ENCODE peak calls at places on chromosomes 13 and 19, in nine cellular contexts. T is Peyer's patch, A is transverse colon, P is SK-N-SH, C is progenitor cell of endocrine pancreas, B is fibroblast of the aortic adventitia, E is glutamatergic neuron, F is fibroblast of lung, L is uterus. K is an unnamed sample.

GRCh38 chr19:47375694-47376588 is 26.8 kb downstream of the DHX34 start:
- DNase-seq in L (no peak), T (no peak), E (no peak), P (peak), C (no peak), F (no peak), A (no peak), B (no peak), K (no peak)

GRCh38 chr13:113041293-113041690 is 64.3 kb upstream of the F7 start:
- DNase-seq in A (no peak), B (no peak), C (no peak), L (no peak), P (no peak), T (no peak), E (no peak), F (no peak), K (no peak)

GRCh38 chr19:32869369-32870153 is at the start of gene SLC7A9:
- DNase-seq in L (no peak), E (no peak), C (no peak), B (no peak), F (no peak), A (no peak), T (peak), P (no peak), K (no peak)

GRCh38 chr13:75566658-75567057 is 17.1 kb downstream of the UCHL3 start:
- DNase-seq in L (no peak), C (no peak), E (no peak), P (peak), A (no peak), F (peak), B (peak), T (no peak), K (no peak)

GRCh38 chr13:98416408-98416807 is 160.5 kb downstream of the STK24 start:
- DNase-seq in P (no peak), A (peak), C (peak), T (peak), L (no peak), F (no peak), B (no peak), E (no peak), K (no peak)

GRCh38 chr19:4446801-4447200 is 10.8 kb downstream of the UBXN6 start:
- DNase-seq in P (no peak), A (no peak), B (no peak), C (no peak), L (no peak), T (no peak), E (no peak), F (no peak), K (no peak)

GRCh38 chr13:41696163-41697003 is 239.0 kb downstream of the RGCC start:
- DNase-seq in L (no peak), F (peak), B (peak), C (no peak), T (no peak), A (no peak), E (no peak), P (no peak), K (no peak)

GRCh38 chr13:99124695-99125334 is 75.8 kb upstream of the UBAC2 start:
- DNase-seq in L (no peak), E (no peak), B (peak), T (no peak), C (no peak), P (no peak), A (no peak), F (peak), K (no peak)

GRCh38 chr13:107809125-107809524 is 406.2 kb downstream of the LIG4 start:
- DNase-seq in F (no peak), T (no peak), E (no peak), B (peak), P (no peak), A (no peak), L (no peak), C (no peak), K (no peak)

GRCh38 chr19:6602729-6603114 is 11.8 kb upstream of the CD70 start:
- DNase-seq in P (no peak), T (no peak), L (no peak), F (no peak), A (no peak), B (no peak), C (no peak), E (no peak), K (no peak)

GRCh38 chr13:76830805-76831204 is 55.4 kb downstream of the KCTD12 start:
- DNase-seq in B (no peak), C (no peak), E (no peak), P (no peak), L (no peak), A (no peak), T (no peak), F (no peak), K (no peak)

GRCh38 chr19:10270616-10271394 is at the start of gene ICAM1:
- DNase-seq in B (peak), E (no peak), P (peak), L (peak), C (no peak), T (peak), F (peak), A (peak), K (peak)

GRCh38 chr13:67509039-67509438 is 278.9 kb upstream of the PCDH9 start:
- DNase-seq in A (no peak), L (no peak), C (no peak), F (peak), E (no peak), P (no peak), T (no peak), B (no peak), K (no peak)

GRCh38 chr13:92103673-92104296 is 705.4 kb downstream of the GPC5 start:
- DNase-seq in T (no peak), E (no peak), B (no peak), A (no peak), F (peak), P (no peak), L (no peak), C (no peak), K (no peak)

GRCh38 chr19:8610041-8610927 is at the start of gene ADAMTS10:
- DNase-seq in T (no peak), B (peak), F (peak), A (peak), E (peak), L (peak), P (peak), C (no peak), K (peak)

GRCh38 chr13:51783432-51784094 is 20.4 kb downstream of the DHRS12 start:
- DNase-seq in E (peak), T (no peak), B (no peak), A (no peak), L (no peak), P (no peak), F (no peak), C (no peak), K (no peak)

GRCh38 chr13:51782026-51782710 is 21.8 kb downstream of the DHRS12 start:
- DNase-seq in E (no peak), L (no peak), B (no peak), C (no peak), T (no peak), A (no peak), F (no peak), P (no peak), K (no peak)

GRCh38 chr13:51784097-51784496 is 19.9 kb downstream of the DHRS12 start:
- DNase-seq in T (no peak), B (no peak), A (no peak), E (no peak), C (no peak), L (no peak), F (no peak), P (no peak), K (no peak)

GRCh38 chr13:51780099-51780498 is 23.9 kb downstream of the DHRS12 start:
- DNase-seq in C (no peak), T (no peak), B (no peak), L (peak), A (no peak), F (no peak), P (no peak), E (no peak), K (no peak)

DNA sequence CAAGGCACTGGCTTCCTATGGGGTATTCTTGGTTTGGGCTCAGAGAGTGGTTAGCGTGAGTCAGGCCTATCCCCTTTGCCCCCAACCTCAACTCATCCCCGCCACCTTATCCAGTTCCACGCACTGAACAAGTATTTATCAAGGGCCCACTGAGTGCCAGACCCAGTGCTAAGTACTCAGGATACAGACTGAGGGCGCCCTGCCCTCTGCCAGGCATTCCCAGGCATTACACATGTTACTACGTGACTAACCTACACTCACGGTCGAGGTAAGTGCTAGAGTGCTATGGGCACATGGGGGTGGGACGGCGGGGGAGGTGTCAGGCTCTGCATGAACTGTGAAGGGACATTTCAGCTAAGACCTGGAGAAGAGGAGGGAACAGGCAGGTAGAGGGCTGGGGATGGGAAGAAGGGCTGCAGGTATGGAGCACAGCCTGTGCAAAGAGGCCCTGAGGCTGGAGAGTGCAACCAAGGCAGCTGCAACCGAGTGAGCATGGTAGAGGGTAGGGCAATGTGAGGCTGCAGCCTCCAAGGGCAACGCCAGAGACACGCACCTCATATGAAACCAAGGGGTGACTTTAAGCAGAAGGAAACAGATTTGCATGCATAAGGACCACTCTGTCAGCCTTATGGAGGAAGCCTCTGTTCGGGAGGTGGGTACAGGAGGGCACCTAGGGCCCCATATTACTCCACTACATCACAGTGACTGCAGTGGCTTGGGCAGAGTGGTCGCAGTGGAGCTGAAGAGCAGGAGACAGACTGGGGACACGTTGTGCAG is 22.5 kb downstream of the DHRS12 start:
- DNase-seq in C (no peak), P (peak), T (no peak), E (no peak), A (no peak), L (no peak), B (no peak), F (peak), K (no peak)
- TF ChIP-seq CTCF in C (peak), P (peak), T (peak), E (no peak), A (no peak), L (no peak), B (no peak), F (peak), K (no peak)

GRCh38 chr13:95319551-95320274 is 18.5 kb upstream of the ABCC4 start:
- DNase-seq in E (no peak), A (no peak), B (no peak), P (no peak), F (no peak), L (no peak), T (no peak), C (no peak), K (no peak)
- TF ChIP-seq CTCF in E (no peak), A (no peak), B (no peak), P (no peak), F (no peak), L (no peak), T (no peak), C (no peak), K (no peak)

GRCh38 chr13:94431987-94432386 is 47.5 kb downstream of the DCT start:
- DNase-seq in B (no peak), A (no peak), F (no peak), E (no peak), L (no peak), C (no peak), T (no peak), P (no peak), K (no peak)

GRCh38 chr13:94431569-94431968 is 47.9 kb downstream of the DCT start:
- DNase-seq in T (no peak), C (no peak), P (no peak), E (no peak), B (peak), L (no peak), F (no peak), A (no peak), K (no peak)

GRCh38 chr13:94433055-94433947 is 46.2 kb downstream of the DCT start:
- DNase-seq in L (no peak), A (peak), C (no peak), B (no peak), F (no peak), P (no peak), T (no peak), E (no peak), K (no peak)

DNA sequence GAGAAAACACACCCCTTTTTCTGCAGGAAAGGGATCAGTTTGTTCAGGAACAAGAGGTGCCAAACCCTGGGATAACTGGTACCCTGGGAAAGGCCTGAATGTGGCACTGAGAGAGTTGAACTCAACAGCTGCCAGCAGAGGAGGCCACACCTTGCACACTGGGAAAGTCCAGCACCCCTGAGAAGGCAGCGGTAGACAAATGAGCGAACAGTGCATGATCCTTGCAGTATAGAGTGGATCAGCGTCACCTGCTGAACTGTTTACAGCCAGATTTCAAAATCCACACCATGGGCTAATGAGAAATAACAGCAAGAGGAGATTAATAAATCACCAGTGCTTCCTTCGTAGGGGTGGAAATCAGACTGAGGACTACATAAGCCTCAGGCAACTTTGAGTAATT is 52.2 kb downstream of the DCT start:
- DNase-seq in E (no peak), L (no peak), B (no peak), F (no peak), C (no peak), T (no peak), P (peak), A (no peak), K (no peak)
- TF ChIP-seq CTCF in E (no peak), L (no peak), B (no peak), F (no peak), C (no peak), T (no peak), P (no peak), A (no peak), K (no peak)

DNA sequence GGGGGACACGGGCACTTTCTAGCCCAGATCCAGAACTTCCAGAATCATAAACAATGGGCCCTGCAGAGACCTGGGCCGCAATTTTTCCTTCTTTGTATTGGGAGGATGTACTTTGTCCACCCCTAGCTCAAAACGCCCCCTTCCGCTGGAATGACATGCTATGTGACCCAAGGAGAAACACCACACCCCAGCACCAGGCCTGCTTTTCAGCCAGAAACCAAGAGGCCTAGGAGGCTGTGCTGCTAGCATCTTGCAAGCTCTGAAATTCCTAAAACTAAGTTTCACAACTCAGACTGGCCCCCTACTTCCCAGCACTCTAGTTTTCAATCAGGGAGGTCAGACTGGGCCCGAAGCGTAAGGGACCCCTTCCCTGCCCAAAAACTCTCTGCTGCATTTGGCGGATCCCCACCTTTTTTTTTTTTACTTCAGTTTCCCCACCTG is 538 bp downstream of the LSM4 start:
- DNase-seq in T (peak), F (peak), P (peak), C (no peak), A (peak), B (peak), E (peak), L (no peak), K (no peak)
- TF ChIP-seq CTCF in T (peak), F (peak), P (peak), C (peak), A (no peak), B (peak), E (no peak), L (no peak), K (no peak)